ENCODE peak calls at places on chromosomes 2 and 18, in seven cellular contexts. One of them, this sample, is unnamed.
A peak's percentile ranks its signal among the peaks of the same experiment; 100 is the strongest.

GRCh38 chr2:10326707-10327594 is 24.2 kb downstream of the HPCAL1 start:
- DNase-seq in Peyer's patch: no peak
- DNase-seq in H9: no peak
- DNase-seq in endothelial cell of umbilical vein: no peak
- DNase-seq in body of pancreas: no peak
- DNase-seq in pancreas: peak; percentile 66
- DNase-seq in fibroblast of lung: no peak
- DNase-seq in this sample: peak; percentile 51

GRCh38 chr2:127115471-127116199 is 8.7 kb upstream of the BIN1 start:
- DNase-seq in pancreas: no peak
- DNase-seq in H9: peak; percentile 20
- DNase-seq in fibroblast of lung: no peak
- DNase-seq in Peyer's patch: peak; percentile 39
- DNase-seq in endothelial cell of umbilical vein: no peak
- DNase-seq in body of pancreas: no peak
- DNase-seq in this sample: peak; percentile 62

GRCh38 chr18:22514655-22515054 is 96.9 kb upstream of the CTAGE1 start:
- DNase-seq in pancreas: no peak
- DNase-seq in endothelial cell of umbilical vein: no peak
- DNase-seq in body of pancreas: no peak
- DNase-seq in fibroblast of lung: no peak
- DNase-seq in Peyer's patch: no peak
- DNase-seq in H9: no peak
- DNase-seq in this sample: no peak

GRCh38 chr2:7146151-7146550 is 228.9 kb downstream of the RNF144A start:
- DNase-seq in endothelial cell of umbilical vein: no peak
- DNase-seq in H9: no peak
- DNase-seq in body of pancreas: no peak
- DNase-seq in fibroblast of lung: no peak
- DNase-seq in Peyer's patch: no peak
- DNase-seq in pancreas: no peak
- DNase-seq in this sample: no peak

GRCh38 chr2:128510701-128511100 is 192.0 kb upstream of the HS6ST1 start:
- DNase-seq in H9: no peak
- DNase-seq in fibroblast of lung: peak; percentile 26
- DNase-seq in pancreas: no peak
- DNase-seq in body of pancreas: no peak
- DNase-seq in endothelial cell of umbilical vein: no peak
- DNase-seq in Peyer's patch: no peak
- DNase-seq in this sample: no peak

GRCh38 chr2:186653511-186653910 is 40.3 kb upstream of the FAM171B start:
- DNase-seq in pancreas: no peak
- DNase-seq in H9: no peak
- DNase-seq in Peyer's patch: no peak
- DNase-seq in endothelial cell of umbilical vein: no peak
- DNase-seq in body of pancreas: no peak
- DNase-seq in fibroblast of lung: no peak
- DNase-seq in this sample: no peak

GRCh38 chr2:197306024-197306690 is 4.4 kb downstream of the ANKRD44 start:
- DNase-seq in endothelial cell of umbilical vein: no peak
- DNase-seq in pancreas: no peak
- DNase-seq in body of pancreas: no peak
- DNase-seq in Peyer's patch: peak; percentile 58
- DNase-seq in fibroblast of lung: no peak
- DNase-seq in H9: no peak
- DNase-seq in this sample: no peak

GRCh38 chr2:177171418-177171865 is 41.2 kb upstream of the HNRNPA3 start:
- DNase-seq in Peyer's patch: no peak
- DNase-seq in body of pancreas: peak; percentile 63
- DNase-seq in H9: no peak
- DNase-seq in pancreas: no peak
- DNase-seq in fibroblast of lung: peak; percentile 36
- DNase-seq in endothelial cell of umbilical vein: peak; percentile 34
- DNase-seq in this sample: no peak

GRCh38 chr2:72917138-72917874 is at the start of gene EMX1:
- DNase-seq in pancreas: peak; percentile 90
- DNase-seq in Peyer's patch: peak; percentile 80
- DNase-seq in endothelial cell of umbilical vein: no peak
- DNase-seq in fibroblast of lung: no peak
- DNase-seq in body of pancreas: peak; percentile 81
- DNase-seq in H9: peak; percentile 93
- DNase-seq in this sample: peak; percentile 74

GRCh38 chr2:152098798-152099654 is at the start of gene CACNB4:
- DNase-seq in body of pancreas: no peak
- DNase-seq in fibroblast of lung: no peak
- DNase-seq in endothelial cell of umbilical vein: peak; percentile 16
- DNase-seq in Peyer's patch: no peak
- DNase-seq in pancreas: peak; percentile 69
- DNase-seq in H9: peak; percentile 75
- DNase-seq in this sample: no peak

GRCh38 chr18:75209952-75210261 is 690 bp upstream of the TSHZ1 start:
- DNase-seq in pancreas: no peak
- DNase-seq in Peyer's patch: no peak
- DNase-seq in body of pancreas: no peak
- DNase-seq in endothelial cell of umbilical vein: no peak
- DNase-seq in fibroblast of lung: no peak
- DNase-seq in H9: no peak
- DNase-seq in this sample: no peak

GRCh38 chr2:72745679-72746368 is 80.0 kb downstream of the EXOC6B start:
- DNase-seq in body of pancreas: peak; percentile 17
- DNase-seq in H9: no peak
- DNase-seq in Peyer's patch: no peak
- DNase-seq in fibroblast of lung: peak; percentile 65
- DNase-seq in endothelial cell of umbilical vein: peak; percentile 88
- DNase-seq in pancreas: no peak
- DNase-seq in this sample: no peak

GRCh38 chr2:72973566-72974435 is 56.5 kb downstream of the EMX1 start:
- DNase-seq in endothelial cell of umbilical vein: peak; percentile 46
- DNase-seq in pancreas: peak; percentile 67
- DNase-seq in H9: peak; percentile 82
- DNase-seq in fibroblast of lung: peak; percentile 27
- DNase-seq in Peyer's patch: peak; percentile 63
- DNase-seq in body of pancreas: peak; percentile 65
- DNase-seq in this sample: no peak

GRCh38 chr2:216572582-216573578 is 60.3 kb upstream of the IGFBP2 start:
- DNase-seq in H9: no peak
- DNase-seq in fibroblast of lung: peak; percentile 66
- DNase-seq in endothelial cell of umbilical vein: peak; percentile 77
- DNase-seq in Peyer's patch: no peak
- DNase-seq in body of pancreas: peak; percentile 83
- DNase-seq in pancreas: peak; percentile 79
- DNase-seq in this sample: peak; percentile 93

GRCh38 chr18:23134780-23135678 is at the start of gene CABLES1:
- DNase-seq in body of pancreas: peak; percentile 70
- DNase-seq in H9: peak; percentile 55
- DNase-seq in fibroblast of lung: peak; percentile 63
- DNase-seq in endothelial cell of umbilical vein: peak; percentile 84
- DNase-seq in Peyer's patch: peak; percentile 77
- DNase-seq in pancreas: peak; percentile 86
- DNase-seq in this sample: peak; percentile 79

GRCh38 chr18:21241224-21242131 is 554 bp upstream of the GREB1L start:
- DNase-seq in pancreas: peak; percentile 59
- DNase-seq in endothelial cell of umbilical vein: no peak
- DNase-seq in H9: peak; percentile 55
- DNase-seq in fibroblast of lung: no peak
- DNase-seq in Peyer's patch: no peak
- DNase-seq in body of pancreas: no peak
- DNase-seq in this sample: peak; percentile 92

GRCh38 chr2:59774821-59775463 is 778.5 kb downstream of the BCL11A start:
- DNase-seq in body of pancreas: no peak
- DNase-seq in fibroblast of lung: no peak
- DNase-seq in endothelial cell of umbilical vein: no peak
- DNase-seq in pancreas: no peak
- DNase-seq in Peyer's patch: no peak
- DNase-seq in H9: no peak
- DNase-seq in this sample: no peak
- TF ChIP-seq CTCF in body of pancreas: no peak
- TF ChIP-seq CTCF in fibroblast of lung: no peak
- TF ChIP-seq CTCF in endothelial cell of umbilical vein: no peak
- TF ChIP-seq CTCF in pancreas: no peak
- TF ChIP-seq CTCF in Peyer's patch: no peak
- TF ChIP-seq CTCF in H9: peak; percentile 48
- TF ChIP-seq CTCF in this sample: no peak

GRCh38 chr2:36449943-36450392 is 94.4 kb downstream of the CRIM1 start:
- DNase-seq in fibroblast of lung: peak; percentile 83
- DNase-seq in body of pancreas: peak; percentile 5
- DNase-seq in endothelial cell of umbilical vein: no peak
- DNase-seq in H9: no peak
- DNase-seq in pancreas: no peak
- DNase-seq in Peyer's patch: no peak
- DNase-seq in this sample: no peak

GRCh38 chr2:36449213-36449612 is 93.6 kb downstream of the CRIM1 start:
- DNase-seq in fibroblast of lung: no peak
- DNase-seq in Peyer's patch: no peak
- DNase-seq in endothelial cell of umbilical vein: no peak
- DNase-seq in H9: no peak
- DNase-seq in body of pancreas: no peak
- DNase-seq in pancreas: no peak
- DNase-seq in this sample: no peak

GRCh38 chr2:36452279-36452678 is 96.7 kb downstream of the CRIM1 start:
- DNase-seq in pancreas: no peak
- DNase-seq in Peyer's patch: no peak
- DNase-seq in endothelial cell of umbilical vein: no peak
- DNase-seq in body of pancreas: no peak
- DNase-seq in H9: no peak
- DNase-seq in fibroblast of lung: peak; percentile 74
- DNase-seq in this sample: no peak

GRCh38 chr2:36451512-36451911 is 95.9 kb downstream of the CRIM1 start:
- DNase-seq in pancreas: no peak
- DNase-seq in Peyer's patch: no peak
- DNase-seq in fibroblast of lung: peak; percentile 83
- DNase-seq in H9: no peak
- DNase-seq in body of pancreas: no peak
- DNase-seq in endothelial cell of umbilical vein: no peak
- DNase-seq in this sample: no peak

GRCh38 chr2:36450466-36451196 is 95.1 kb downstream of the CRIM1 start:
- DNase-seq in body of pancreas: no peak
- DNase-seq in fibroblast of lung: peak; percentile 95
- DNase-seq in Peyer's patch: no peak
- DNase-seq in endothelial cell of umbilical vein: no peak
- DNase-seq in pancreas: no peak
- DNase-seq in H9: no peak
- DNase-seq in this sample: no peak
- H3K27me3 ChIP-seq in body of pancreas: no peaks in the 10 kb centered on the region
- H3K27me3 ChIP-seq in fibroblast of lung: no peaks in the 10 kb centered on the region
- H3K27me3 ChIP-seq in Peyer's patch: no peaks in the 10 kb centered on the region
- H3K27me3 ChIP-seq in endothelial cell of umbilical vein: no peaks in the 10 kb centered on the region
- H3K27me3 ChIP-seq in pancreas: no peaks in the 10 kb centered on the region
- H3K27me3 ChIP-seq in H9: no peaks in the 10 kb centered on the region
- H3K27me3 ChIP-seq in this sample: no peaks in the 10 kb centered on the region

GRCh38 chr2:150484006-150484405 is 3.5 kb downstream of the RND3 start:
- DNase-seq in pancreas: no peak
- DNase-seq in endothelial cell of umbilical vein: peak; percentile 48
- DNase-seq in H9: no peak
- DNase-seq in body of pancreas: no peak
- DNase-seq in fibroblast of lung: no peak
- DNase-seq in Peyer's patch: no peak
- DNase-seq in this sample: no peak

GRCh38 chr2:150484461-150484931 is 3.0 kb downstream of the RND3 start:
- DNase-seq in Peyer's patch: no peak
- DNase-seq in pancreas: no peak
- DNase-seq in body of pancreas: peak; percentile 6
- DNase-seq in fibroblast of lung: no peak
- DNase-seq in H9: no peak
- DNase-seq in endothelial cell of umbilical vein: peak; percentile 37
- DNase-seq in this sample: no peak

GRCh38 chr2:150485871-150486538 is 1.5 kb downstream of the RND3 start:
- DNase-seq in Peyer's patch: peak; percentile 82
- DNase-seq in H9: peak; percentile 62
- DNase-seq in endothelial cell of umbilical vein: peak; percentile 60
- DNase-seq in body of pancreas: peak; percentile 75
- DNase-seq in fibroblast of lung: peak; percentile 88
- DNase-seq in pancreas: peak; percentile 82
- DNase-seq in this sample: peak; percentile 77

GRCh38 chr2:150486539-150487484 is 655 bp downstream of the RND3 start:
- DNase-seq in fibroblast of lung: peak; percentile 62
- DNase-seq in Peyer's patch: peak; percentile 53
- DNase-seq in body of pancreas: peak; percentile 36
- DNase-seq in pancreas: peak; percentile 60
- DNase-seq in endothelial cell of umbilical vein: peak; percentile 43
- DNase-seq in H9: peak; percentile 33
- DNase-seq in this sample: no peak

DNA sequence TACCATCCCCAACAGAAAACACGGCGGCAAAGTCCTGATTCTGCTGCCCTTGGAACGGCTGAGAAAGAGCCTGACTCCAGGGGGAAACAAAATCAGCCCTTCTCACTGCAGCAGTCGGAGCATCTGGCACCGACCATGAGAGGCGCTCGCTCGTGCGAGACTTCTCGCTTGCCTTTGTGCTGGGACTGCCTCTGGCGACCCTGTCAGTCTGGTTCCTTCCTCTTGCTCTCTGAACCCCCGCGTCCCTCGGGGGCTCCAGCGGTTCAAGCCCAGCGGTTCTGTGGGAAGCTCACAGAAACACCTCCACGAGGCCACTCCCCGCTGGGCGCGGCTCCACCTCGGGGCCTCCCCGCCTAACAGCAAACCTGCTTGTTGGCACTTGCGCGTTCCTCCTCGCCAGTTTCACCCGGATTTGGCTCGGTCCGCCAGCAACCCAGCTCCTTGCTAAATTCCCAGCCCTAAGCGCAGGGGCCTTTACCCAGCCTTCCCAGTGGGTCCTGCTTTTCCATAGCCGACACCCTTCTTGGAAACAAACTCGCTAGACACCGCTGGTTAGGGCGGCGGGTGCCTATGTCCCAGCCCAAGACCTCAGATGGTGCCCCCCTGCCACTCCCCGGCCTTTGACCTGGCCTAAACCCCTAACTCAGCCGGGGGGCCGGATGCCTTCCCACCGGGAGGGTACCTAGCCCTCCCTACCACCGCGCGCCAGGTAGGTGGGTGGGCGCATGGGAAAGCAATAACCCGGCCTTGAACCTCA is 2.2 kb downstream of the RND3 start:
- DNase-seq in Peyer's patch: peak; percentile 85
- DNase-seq in H9: peak; percentile 76
- DNase-seq in pancreas: peak; percentile 89
- DNase-seq in endothelial cell of umbilical vein: peak; percentile 67
- DNase-seq in body of pancreas: peak; percentile 85
- DNase-seq in fibroblast of lung: peak; percentile 73
- DNase-seq in this sample: peak; percentile 92
- H3K4me1 ChIP-seq in Peyer's patch: no peaks in the 10 kb centered on the region
- H3K4me1 ChIP-seq in H9: peaks cover 15% of the 10 kb centered on the region
- H3K4me1 ChIP-seq in pancreas: no peaks in the 10 kb centered on the region
- H3K4me1 ChIP-seq in endothelial cell of umbilical vein: peaks cover 42% of the 10 kb centered on the region
- H3K4me1 ChIP-seq in body of pancreas: peaks cover 11% of the 10 kb centered on the region
- H3K4me1 ChIP-seq in fibroblast of lung: peaks cover 3% of the 10 kb centered on the region
- H3K4me1 ChIP-seq in this sample: peaks cover 34% of the 10 kb centered on the region

DNA sequence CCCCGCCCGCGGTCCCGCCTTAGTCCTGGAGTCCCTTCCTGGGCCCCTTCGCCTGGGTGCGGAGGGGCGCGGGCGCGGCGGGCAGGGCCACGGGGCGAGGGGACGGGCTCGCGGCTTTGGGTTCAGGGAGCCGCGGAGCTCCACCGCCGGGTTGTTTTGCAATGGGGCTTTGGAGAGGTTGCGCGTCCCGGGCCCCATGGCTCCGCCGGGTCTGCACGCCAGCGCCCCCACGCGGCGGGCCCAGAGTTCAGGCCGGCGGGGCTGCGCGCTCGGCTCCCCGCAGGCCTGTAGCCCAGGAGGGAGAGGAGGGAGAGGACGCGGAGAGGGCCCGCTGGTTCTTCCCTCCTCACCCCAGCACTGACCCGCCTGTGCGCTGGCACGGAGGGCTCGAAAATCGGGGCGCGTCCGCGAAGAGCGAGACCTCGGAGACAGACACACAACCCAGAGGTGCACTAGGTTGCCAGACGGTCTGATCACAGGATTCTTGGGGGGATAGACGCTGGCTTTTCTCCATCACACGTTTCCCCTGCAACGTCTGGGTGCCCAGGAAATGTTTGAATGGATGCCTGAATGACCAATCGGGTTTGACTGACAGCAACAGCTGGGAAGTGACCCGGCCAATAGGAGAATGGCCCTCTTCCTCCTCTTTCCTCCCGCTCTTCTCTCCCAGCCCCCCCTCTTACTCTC is 4.9 kb upstream of the SIX2 start:
- DNase-seq in pancreas: peak; percentile 90
- DNase-seq in endothelial cell of umbilical vein: peak; percentile 47
- DNase-seq in fibroblast of lung: peak; percentile 20
- DNase-seq in body of pancreas: peak; percentile 64
- DNase-seq in H9: peak; percentile 83
- DNase-seq in Peyer's patch: no peak
- DNase-seq in this sample: no peak
- TF ChIP-seq CTCF in pancreas: peak; percentile 77
- TF ChIP-seq CTCF in endothelial cell of umbilical vein: peak; percentile 86
- TF ChIP-seq CTCF in fibroblast of lung: peak; percentile 48
- TF ChIP-seq CTCF in body of pancreas: peak; percentile 66
- TF ChIP-seq CTCF in H9: peak; percentile 98
- TF ChIP-seq CTCF in Peyer's patch: no peak
- TF ChIP-seq CTCF in this sample: peak; percentile 52